ENCODE peak calls at places on chromosomes 3 and 15, in four cellular contexts. R is transverse colon, N is right lobe of liver, P is right atrium auricular region. D is an unnamed sample.

GRCh38 chr15:41936155-41936554 is 36.2 kb downstream of the EHD4 start:
- DNase-seq in N (no peak), R (no peak), P (no peak), D (no peak)

GRCh38 chr15:101296418-101297405 is 1.7 kb upstream of the SNRPA1 start:
- DNase-seq in P (no peak), N (no peak), R (no peak), D (no peak)

GRCh38 chr3:162468791-162469190 is 972.2 kb downstream of the OTOL1 start:
- DNase-seq in P (no peak), R (no peak), N (no peak), D (no peak)

GRCh38 chr15:35281515-35281914 is 196.4 kb upstream of the NANOGP8 start:
- DNase-seq in R (no peak), P (no peak), N (no peak), D (no peak)

GRCh38 chr15:32970847-32971246 is 223.7 kb downstream of the FMN1 start:
- DNase-seq in N (no peak), P (no peak), R (peak; percentile 24), D (peak; percentile 68)

GRCh38 chr15:40511472-40512133 is 40.8 kb downstream of the CHST14 start:
- DNase-seq in P (no peak), R (peak; percentile 84), N (peak; percentile 96), D (peak; percentile 92)

GRCh38 chr3:126422571-126423091 is 27.9 kb downstream of the CFAP100 start:
- DNase-seq in N (peak; percentile 46), R (no peak), P (no peak), D (no peak)

GRCh38 chr3:129577925-129578742 is 28.3 kb downstream of the PLXND1 start:
- DNase-seq in P (no peak), R (peak; percentile 59), N (no peak), D (no peak)

GRCh38 chr15:67824900-67825879 is at the start of gene SKOR1:
- DNase-seq in P (no peak), R (no peak), N (peak; percentile 43), D (peak; percentile 65)

GRCh38 chr15:40906101-40906946 is 12.1 kb downstream of the VPS18 start:
- DNase-seq in N (peak; percentile 94), R (peak; percentile 96), P (peak; percentile 93), D (peak; percentile 95)

GRCh38 chr15:23565395-23566069 is at the start of gene MKRN3:
- DNase-seq in P (no peak), R (peak; percentile 18), N (no peak), D (peak; percentile 69)

GRCh38 chr15:44537728-44538240 is 837 bp downstream of the EIF3J start:
- DNase-seq in R (no peak), P (no peak), N (no peak), D (no peak)

GRCh38 chr3:160355826-160356225 is 43.2 kb downstream of the IFT80 start:
- DNase-seq in P (no peak), N (no peak), R (no peak), D (no peak)

GRCh38 chr3:15291589-15292541 is 40.5 kb downstream of the SH3BP5 start:
- DNase-seq in N (no peak), R (peak; percentile 52), P (no peak), D (no peak)

GRCh38 chr3:50325497-50326181 is 2.4 kb downstream of the TUSC2 start:
- DNase-seq in P (no peak), R (no peak), N (no peak), D (no peak)

GRCh38 chr15:67386947-67387346 is 132.4 kb downstream of the IQCH start:
- DNase-seq in N (no peak), R (no peak), P (no peak), D (no peak)

GRCh38 chr3:48067271-48067670 is 51.1 kb upstream of the MAP4 start:
- DNase-seq in R (no peak), P (no peak), N (no peak), D (no peak)

GRCh38 chr15:81323944-81324881 is at the start of gene STARD5:
- DNase-seq in N (peak; percentile 100), P (peak; percentile 98), R (peak; percentile 100), D (peak; percentile 100)

GRCh38 chr3:40323946-40324345 is 14.4 kb downstream of the EIF1B start:
- DNase-seq in P (no peak), R (no peak), N (no peak), D (no peak)

GRCh38 chr15:80055933-80056332 is 3.5 kb upstream of the ZFAND6 start:
- DNase-seq in R (no peak), N (no peak), P (no peak), D (no peak)

GRCh38 chr3:100992086-100993033 is 861 bp downstream of the ABI3BP start:
- DNase-seq in R (peak; percentile 13), N (no peak), P (no peak), D (no peak)

GRCh38 chr3:50156991-50157493 is 1.9 kb downstream of the SEMA3F start:
- DNase-seq in P (no peak), N (no peak), R (peak; percentile 48), D (no peak)

GRCh38 chr15:99731336-99732267 is 1.6 kb downstream of the LYSMD4 start:
- DNase-seq in N (no peak), R (no peak), P (no peak), D (no peak)

DNA sequence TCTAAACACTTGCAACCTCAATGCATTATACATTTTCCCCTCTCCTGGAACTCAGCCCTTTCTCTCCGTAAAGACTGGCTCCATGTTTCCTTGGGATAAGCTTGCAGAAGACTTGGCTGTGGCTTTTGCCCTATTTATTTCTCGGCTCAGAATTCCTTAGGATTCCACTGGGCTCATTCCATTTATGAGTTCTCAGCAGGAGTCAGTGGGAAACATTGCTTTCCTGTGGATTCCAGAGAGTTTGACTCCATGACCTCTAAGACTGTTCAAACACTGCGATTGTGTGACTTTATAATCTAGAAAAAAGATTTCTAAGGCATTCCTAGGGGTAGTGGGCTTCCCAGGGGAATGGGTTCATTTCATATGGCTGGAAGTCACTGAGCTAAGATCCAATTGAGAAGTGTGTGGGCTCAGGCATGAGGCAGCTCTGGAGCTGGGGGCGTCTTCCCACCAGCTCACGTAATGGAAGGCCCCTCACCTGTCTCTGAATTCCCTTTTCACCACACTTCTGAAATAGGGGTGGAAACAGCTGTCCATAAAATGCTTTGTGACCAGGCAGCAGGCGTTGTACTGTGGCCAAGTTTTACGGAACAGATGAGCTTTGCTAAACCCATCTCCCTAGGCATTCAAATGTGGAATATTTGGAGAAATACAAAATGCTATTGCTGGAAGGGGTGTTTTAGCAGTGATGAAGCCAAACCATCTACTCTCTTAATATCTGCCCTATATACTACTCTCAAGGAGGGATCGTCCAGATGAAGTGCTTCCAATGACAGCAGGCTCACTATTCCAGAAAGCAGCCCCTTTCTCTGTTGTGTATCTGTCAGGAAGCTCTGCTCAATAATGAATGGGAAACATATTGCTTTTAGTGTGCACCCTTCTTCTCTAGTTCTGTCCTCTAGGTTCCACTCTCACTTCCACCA is 91.8 kb upstream of the BCL6 start:
- DNase-seq in R (no peak), N (no peak), P (no peak), D (no peak)
- H3K4me1 ChIP-seq in R (no peaks in the 10 kb centered on the region), N (no peaks in the 10 kb centered on the region), P (no peaks in the 10 kb centered on the region), D (no peaks in the 10 kb centered on the region)

DNA sequence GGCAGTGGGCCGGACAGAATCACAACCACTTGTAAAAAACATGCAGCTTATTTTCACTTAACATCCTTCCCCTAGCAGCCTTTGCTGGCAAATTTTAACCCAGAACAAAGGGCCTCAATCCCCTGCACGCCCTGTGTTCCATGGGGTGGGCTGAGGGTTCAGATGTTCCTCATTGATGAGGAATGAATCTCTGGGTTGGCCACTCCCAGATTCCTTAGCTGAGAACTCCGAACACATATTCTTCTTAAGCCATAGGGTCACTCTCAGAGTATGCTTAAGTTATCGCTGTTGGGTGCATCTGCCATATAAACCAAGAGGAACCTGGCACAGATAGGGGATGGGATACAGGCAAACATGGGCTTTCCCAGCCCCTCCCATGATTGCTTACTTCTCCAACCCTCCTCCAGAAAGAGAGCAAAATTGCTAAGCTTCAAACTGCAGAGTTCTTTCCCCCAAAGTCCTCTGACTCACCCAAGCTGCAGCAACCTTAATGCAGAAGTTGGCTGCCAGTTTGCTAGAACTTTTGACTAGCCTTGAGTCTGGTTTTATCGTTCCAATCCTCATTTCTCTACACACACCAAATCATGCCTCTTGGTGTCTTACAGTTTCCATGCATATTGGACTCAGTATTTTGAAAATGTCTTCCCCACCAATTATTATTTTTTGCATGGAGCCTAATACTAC is 146.8 kb downstream of the CD47 start:
- DNase-seq in P (no peak), N (no peak), R (no peak), D (no peak)
- H3K4me3 ChIP-seq in P (no peak overlapping the region), N (no peak overlapping the region), R (no peak overlapping the region), D (no peak overlapping the region)

GRCh38 chr15:61030451-61030850 is 198.7 kb downstream of the RORA start:
- DNase-seq in N (no peak), P (no peak), R (no peak), D (no peak)

GRCh38 chr15:61033319-61033718 is 195.8 kb downstream of the RORA start:
- DNase-seq in P (no peak), N (no peak), R (no peak), D (no peak)

GRCh38 chr15:61033938-61034792 is 194.9 kb downstream of the RORA start:
- DNase-seq in P (no peak), R (no peak), N (no peak), D (no peak)

GRCh38 chr15:61034793-61035710 is 194.1 kb downstream of the RORA start:
- DNase-seq in P (no peak), R (no peak), N (no peak), D (no peak)

GRCh38 chr15:61032600-61033286 is 196.4 kb downstream of the RORA start:
- DNase-seq in P (no peak), R (peak; percentile 38), N (no peak), D (no peak)
- H3K4me1 ChIP-seq in P (no peaks in the 10 kb centered on the region), R (peaks cover 30% of the 10 kb centered on the region), N (no peaks in the 10 kb centered on the region), D (peaks cover 22% of the 10 kb centered on the region)

GRCh38 chr3:154126651-154127050 is 5.5 kb downstream of the ARHGEF26 start:
- DNase-seq in R (no peak), N (no peak), P (no peak), D (no peak)
- H3K4me3 ChIP-seq in R (no peak overlapping the region), N (no peak overlapping the region), P (no peak overlapping the region), D (peak overlapping the region; percentile 19)

GRCh38 chr3:152379415-152380042 is 110.8 kb downstream of the MBNL1 start:
- DNase-seq in N (no peak), P (no peak), R (no peak), D (no peak)
- H3K4me1 ChIP-seq in N (no peaks in the 10 kb centered on the region), P (no peaks in the 10 kb centered on the region), R (peaks cover 67% of the 10 kb centered on the region), D (peaks cover 51% of the 10 kb centered on the region)

DNA sequence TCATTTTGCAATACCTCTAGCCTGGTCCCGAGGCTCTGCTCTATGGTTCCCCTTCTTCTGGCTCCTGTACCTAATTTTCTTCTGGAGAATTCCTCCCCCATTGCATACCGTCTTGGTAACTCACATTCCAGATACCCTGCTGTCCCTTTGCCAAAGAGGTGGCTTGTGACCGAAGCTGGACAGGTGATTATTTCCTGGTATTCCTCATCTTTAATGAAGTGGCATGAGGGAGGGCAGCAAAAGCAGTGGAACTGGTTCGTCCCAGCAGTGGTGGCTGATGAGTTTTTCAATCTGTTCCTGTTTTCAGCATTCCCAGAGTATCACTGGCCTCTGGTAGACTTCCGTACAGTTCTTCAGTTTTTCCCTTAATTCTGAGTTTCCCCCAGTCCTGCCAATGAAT is 186.2 kb upstream of the CADPS start:
- DNase-seq in N (no peak), R (no peak), P (no peak), D (no peak)
- H3K4me3 ChIP-seq in N (no peak overlapping the region), R (no peak overlapping the region), P (no peak overlapping the region), D (no peak overlapping the region)

GRCh38 chr3:30646961-30647752 is 40.8 kb downstream of the TGFBR2 start:
- DNase-seq in P (no peak), N (no peak), R (no peak), D (no peak)

GRCh38 chr3:30646181-30646876 is 39.9 kb downstream of the TGFBR2 start:
- DNase-seq in N (no peak), R (no peak), P (no peak), D (no peak)

GRCh38 chr3:30650348-30650995 is 44.1 kb downstream of the TGFBR2 start:
- DNase-seq in N (no peak), P (no peak), R (no peak), D (no peak)

GRCh38 chr3:30649572-30650310 is 43.3 kb downstream of the TGFBR2 start:
- DNase-seq in N (no peak), R (no peak), P (no peak), D (no peak)

GRCh38 chr3:30648670-30649357 is 42.4 kb downstream of the TGFBR2 start:
- DNase-seq in P (no peak), N (peak; percentile 79), R (no peak), D (no peak)
- H3K4me1 ChIP-seq in P (no peaks in the 10 kb centered on the region), N (no peaks in the 10 kb centered on the region), R (peaks cover 22% of the 10 kb centered on the region), D (peaks cover 65% of the 10 kb centered on the region)

D was measured in upper lobe of right lung.